ENCODE peak calls at places on chromosomes 3 and 15, in five cellular contexts. E is SK-N-SH, Q is K562, M is HepG2, C is GM12878. Y is an unnamed sample.

GRCh38 chr3:44883999-44884431 is 9.6 kb downstream of the TGM4 start:
- DNase-seq in E (peak; percentile 30), Q (no peak), M (no peak), C (no peak), Y (no peak)

GRCh38 chr3:194565597-194566190 is 67.5 kb downstream of the TMEM44 start:
- DNase-seq in E (no peak), Q (no peak), M (no peak), C (no peak), Y (no peak)

GRCh38 chr3:12603969-12604368 is 47.1 kb downstream of the MKRN2 start:
- DNase-seq in E (no peak), Q (no peak), M (no peak), C (no peak), Y (no peak)

GRCh38 chr15:69805248-69805953 is 292.3 kb downstream of the TLE3 start:
- DNase-seq in E (no peak), Q (no peak), M (no peak), C (no peak), Y (no peak)

GRCh38 chr3:171375704-171376103 is 84.5 kb downstream of the TNIK start:
- DNase-seq in E (no peak), Q (no peak), M (no peak), C (no peak), Y (no peak)

GRCh38 chr15:64883997-64884511 is 27.6 kb upstream of the ANKDD1A start:
- DNase-seq in E (peak; percentile 58), Q (no peak), M (no peak), C (peak; percentile 79), Y (peak; percentile 67)

GRCh38 chr3:10437272-10437994 is 68.0 kb downstream of the ATP2B2 start:
- DNase-seq in E (no peak), Q (no peak), M (no peak), C (peak; percentile 48), Y (no peak)

GRCh38 chr15:98142584-98142983 is 182.1 kb downstream of the ARRDC4 start:
- DNase-seq in E (no peak), Q (no peak), M (no peak), C (no peak), Y (no peak)

GRCh38 chr3:4531478-4532025 is 38.4 kb downstream of the ITPR1 start:
- DNase-seq in E (no peak), Q (peak; percentile 82), M (no peak), C (no peak), Y (no peak)

GRCh38 chr3:72665701-72666443 is 182.4 kb downstream of the SHQ1 start:
- DNase-seq in E (peak; percentile 82), Q (peak; percentile 48), M (no peak), C (no peak), Y (no peak)

GRCh38 chr15:64216722-64217428 is 54.1 kb upstream of the PPIB start:
- DNase-seq in E (peak; percentile 37), Q (peak; percentile 71), M (peak; percentile 97), C (no peak), Y (no peak)

GRCh38 chr3:133593243-133593642 is 19.8 kb downstream of the CDV3 start:
- DNase-seq in E (no peak), Q (no peak), M (no peak), C (no peak), Y (no peak)

GRCh38 chr3:38151667-38152265 is 13.3 kb downstream of the MYD88 start:
- DNase-seq in E (no peak), Q (no peak), M (no peak), C (no peak), Y (peak; percentile 39)

GRCh38 chr3:195230244-195230643 is 40.7 kb downstream of the XXYLT1 start:
- DNase-seq in E (no peak), Q (no peak), M (no peak), C (no peak), Y (no peak)

DNA sequence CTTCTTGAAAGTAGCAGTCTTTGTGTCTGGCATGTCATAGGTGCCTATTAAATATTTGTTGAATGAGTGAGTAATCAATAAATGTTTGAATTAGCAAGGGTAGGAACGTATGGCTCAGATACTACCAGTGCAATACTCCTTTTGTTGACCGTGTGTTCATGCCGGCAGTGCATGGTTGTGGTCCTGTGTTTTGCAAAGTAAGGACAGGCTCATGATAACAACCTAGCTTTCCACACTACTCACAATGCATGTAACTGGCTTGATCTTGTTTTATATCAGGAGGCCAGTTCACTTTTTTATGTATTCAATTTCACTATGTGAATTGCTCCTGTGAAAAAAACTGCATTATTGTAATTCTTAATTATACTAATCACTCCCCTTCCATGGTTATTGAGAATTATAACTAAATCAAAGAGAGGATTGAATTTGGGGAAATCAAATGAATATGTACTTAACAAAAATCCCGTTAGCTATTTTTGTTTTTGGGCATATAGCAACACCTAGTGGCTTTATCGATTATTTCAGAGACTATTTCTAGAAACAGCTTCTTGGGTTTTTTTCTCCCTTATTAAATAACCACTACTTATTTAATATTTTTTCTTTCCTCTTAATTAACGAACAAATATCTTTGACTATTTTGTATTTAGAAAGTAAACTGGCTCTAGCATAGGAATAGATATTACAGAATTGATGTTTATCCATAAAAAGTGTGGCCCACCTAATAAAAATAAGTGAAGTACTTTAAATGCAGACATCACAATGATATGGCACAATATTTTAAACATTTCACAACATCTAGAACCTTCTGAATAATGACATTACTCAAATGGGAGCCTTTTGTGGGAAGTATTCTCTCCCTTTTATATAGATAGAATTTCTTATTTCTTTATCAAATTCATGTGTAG is 218.5 kb downstream of the BBX start:
- DNase-seq in E (no peak), Q (no peak), M (peak; percentile 8), C (no peak), Y (no peak)
- TF ChIP-seq REST in E (no peak), Q (no peak), M (no peak), C (no peak), Y (no peak)

GRCh38 chr3:34106879-34107278 is 308.4 kb downstream of the PDCD6IP start:
- DNase-seq in E (peak; percentile 10), Q (peak; percentile 55), M (no peak), C (peak; percentile 51), Y (peak; percentile 21)
- TF ChIP-seq GABPA in E (no peak), Q (no peak), M (no peak), C (no peak), Y (no peak)

GRCh38 chr15:53974813-53975212 is 3.4 kb upstream of the UNC13C start:
- DNase-seq in E (no peak), Q (no peak), M (no peak), C (no peak), Y (peak; percentile 35)

GRCh38 chr15:53976844-53977392 is 1.3 kb upstream of the UNC13C start:
- DNase-seq in E (peak; percentile 22), Q (no peak), M (peak; percentile 5), C (no peak), Y (no peak)

GRCh38 chr15:53982281-53982680 is 4.0 kb downstream of the UNC13C start:
- DNase-seq in E (no peak), Q (no peak), M (no peak), C (no peak), Y (no peak)

GRCh38 chr15:53979051-53979788 is 979 bp downstream of the UNC13C start:
- DNase-seq in E (no peak), Q (no peak), M (no peak), C (no peak), Y (no peak)

GRCh38 chr15:53978248-53978906 is at the start of gene UNC13C:
- DNase-seq in E (peak; percentile 30), Q (no peak), M (peak; percentile 1), C (no peak), Y (no peak)
- H3K4me3 ChIP-seq in E (peak within 1 kb of the TSS; percentile 35), Q (no peak within 1 kb of the TSS), M (peak within 1 kb of the TSS; percentile 33), C (no peak within 1 kb of the TSS), Y (no peak within 1 kb of the TSS)

DNA sequence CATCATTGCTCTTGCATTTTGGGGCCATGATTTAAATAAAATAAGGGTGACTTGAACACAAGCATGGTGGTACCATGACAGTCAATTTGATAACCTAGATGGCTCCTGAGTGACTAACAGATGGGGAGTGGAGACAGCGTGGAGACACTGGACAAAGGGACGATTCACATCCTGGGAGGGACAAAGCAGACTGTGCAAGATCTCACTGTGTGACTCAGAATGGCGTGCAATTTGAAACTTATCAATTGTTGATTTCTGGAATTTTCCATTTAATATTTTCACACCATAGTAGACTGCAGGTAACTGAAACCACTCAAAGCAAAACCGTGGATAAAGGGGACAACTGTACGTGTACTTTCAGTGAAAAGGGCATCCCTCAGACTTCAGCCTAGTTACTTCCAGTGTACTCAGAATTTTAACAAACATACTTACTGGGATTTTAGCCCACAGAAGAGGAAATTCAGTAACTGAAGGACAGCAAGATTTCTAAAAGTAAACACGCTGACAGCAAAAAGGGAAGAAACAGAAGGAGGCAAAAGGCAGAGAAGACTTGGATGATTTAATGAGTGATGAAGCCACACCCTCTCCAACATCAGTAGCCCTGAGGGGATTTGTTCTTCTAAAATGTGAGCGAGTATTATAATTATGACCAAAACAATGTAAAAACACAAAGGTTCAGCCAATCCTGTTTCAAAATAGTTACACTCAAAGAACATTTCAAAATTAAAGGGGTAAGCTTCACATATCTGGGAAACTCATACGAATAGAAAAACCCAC is 25.3 kb downstream of the MCCC1 start:
- DNase-seq in E (no peak), Q (no peak), M (no peak), C (no peak), Y (no peak)
- TF ChIP-seq REST in E (no peak), Q (no peak), M (no peak), C (no peak), Y (no peak)

GRCh38 chr3:81446806-81447205 is 314.6 kb downstream of the GBE1 start:
- DNase-seq in E (no peak), Q (no peak), M (no peak), C (no peak), Y (no peak)

GRCh38 chr3:81445712-81446111 is 315.7 kb downstream of the GBE1 start:
- DNase-seq in E (no peak), Q (no peak), M (no peak), C (no peak), Y (no peak)

GRCh38 chr3:81443948-81444347 is 317.5 kb downstream of the GBE1 start:
- DNase-seq in E (no peak), Q (no peak), M (no peak), C (no peak), Y (no peak)

GRCh38 chr3:81443457-81443782 is 318.0 kb downstream of the GBE1 start:
- DNase-seq in E (no peak), Q (no peak), M (no peak), C (no peak), Y (no peak)

GRCh38 chr3:81444817-81445460 is 316.5 kb downstream of the GBE1 start:
- DNase-seq in E (peak; percentile 10), Q (no peak), M (no peak), C (no peak), Y (no peak)
- TF ChIP-seq GABPA in E (no peak), Q (no peak), M (no peak), C (no peak), Y (no peak)

GRCh38 chr3:184565421-184566211 is 4.0 kb downstream of the EPHB3 start:
- DNase-seq in E (peak; percentile 67), Q (no peak), M (no peak), C (no peak), Y (no peak)

GRCh38 chr3:184564685-184565385 is 3.2 kb downstream of the EPHB3 start:
- DNase-seq in E (no peak), Q (no peak), M (no peak), C (no peak), Y (no peak)

GRCh38 chr3:184562875-184563568 is 1.4 kb downstream of the EPHB3 start:
- DNase-seq in E (no peak), Q (no peak), M (no peak), C (no peak), Y (no peak)

GRCh38 chr3:184563569-184563925 is 2.0 kb downstream of the EPHB3 start:
- DNase-seq in E (no peak), Q (no peak), M (no peak), C (no peak), Y (no peak)

GRCh38 chr3:184563941-184564684 is 2.5 kb downstream of the EPHB3 start:
- DNase-seq in E (no peak), Q (no peak), M (no peak), C (no peak), Y (no peak)
- H3K4me3 ChIP-seq in E (no peak overlapping the region), Q (no peak overlapping the region), M (no peak overlapping the region), C (no peak overlapping the region), Y (no peak overlapping the region)

Y was measured in HL-60.